ENCODE peak calls at places on chromosomes 5 and 9, in six cellular contexts. Z is body of pancreas, S is stomach, H is IMR-90, B is ovary, E is Peyer's patch. I is an unnamed sample.

GRCh38 chr5:150627731-150628545 is 12.5 kb upstream of the SYNPO start:
- DNase-seq in Z (no peak), S (no peak), H (peak), B (no peak), E (no peak), I (no peak)

GRCh38 chr5:50968296-50969206 is 302.1 kb downstream of the PARP8 start:
- DNase-seq in Z (no peak), S (no peak), H (no peak), B (no peak), E (no peak), I (no peak)

GRCh38 chr9:73023025-73023541 is 70.2 kb upstream of the ALDH1A1 start:
- DNase-seq in Z (peak), S (peak), H (peak), B (peak), E (peak), I (peak)

GRCh38 chr5:96823900-96824351 is 16.2 kb upstream of the ERAP1 start:
- DNase-seq in Z (no peak), S (no peak), H (peak), B (no peak), E (no peak), I (no peak)

GRCh38 chr5:172380992-172381643 is 73.2 kb downstream of the SH3PXD2B start:
- DNase-seq in Z (peak), S (peak), H (peak), B (peak), E (peak), I (peak)

GRCh38 chr5:147065071-147065470 is 169.8 kb upstream of the STK32A start:
- DNase-seq in Z (no peak), S (no peak), H (no peak), B (no peak), E (no peak), I (no peak)

GRCh38 chr5:51397996-51398395 is 14.7 kb downstream of the ISL1 start:
- DNase-seq in Z (no peak), S (no peak), H (no peak), B (no peak), E (no peak), I (no peak)

GRCh38 chr9:93003552-93004407 is 54.7 kb upstream of the SUSD3 start:
- DNase-seq in Z (peak), S (peak), H (peak), B (peak), E (peak), I (peak)

GRCh38 chr5:65050826-65051498 is 282.2 kb downstream of the CWC27 start:
- DNase-seq in Z (no peak), S (no peak), H (no peak), B (no peak), E (no peak), I (no peak)

GRCh38 chr9:72661401-72662135 is 140.2 kb downstream of the TMC1 start:
- DNase-seq in Z (no peak), S (no peak), H (peak), B (no peak), E (no peak), I (no peak)

GRCh38 chr9:137128158-137129088 is 10.5 kb upstream of the GRIN1 start:
- DNase-seq in Z (peak), S (no peak), H (no peak), B (no peak), E (no peak), I (no peak)

GRCh38 chr9:137130176-137130755 is 8.7 kb upstream of the GRIN1 start:
- DNase-seq in Z (no peak), S (no peak), H (no peak), B (no peak), E (no peak), I (no peak)

GRCh38 chr9:137129089-137129455 is 9.9 kb upstream of the GRIN1 start:
- DNase-seq in Z (peak), S (peak), H (peak), B (no peak), E (peak), I (no peak)

GRCh38 chr9:137127301-137128157 is 11.4 kb upstream of the GRIN1 start:
- DNase-seq in Z (peak), S (peak), H (no peak), B (no peak), E (peak), I (no peak)

DNA sequence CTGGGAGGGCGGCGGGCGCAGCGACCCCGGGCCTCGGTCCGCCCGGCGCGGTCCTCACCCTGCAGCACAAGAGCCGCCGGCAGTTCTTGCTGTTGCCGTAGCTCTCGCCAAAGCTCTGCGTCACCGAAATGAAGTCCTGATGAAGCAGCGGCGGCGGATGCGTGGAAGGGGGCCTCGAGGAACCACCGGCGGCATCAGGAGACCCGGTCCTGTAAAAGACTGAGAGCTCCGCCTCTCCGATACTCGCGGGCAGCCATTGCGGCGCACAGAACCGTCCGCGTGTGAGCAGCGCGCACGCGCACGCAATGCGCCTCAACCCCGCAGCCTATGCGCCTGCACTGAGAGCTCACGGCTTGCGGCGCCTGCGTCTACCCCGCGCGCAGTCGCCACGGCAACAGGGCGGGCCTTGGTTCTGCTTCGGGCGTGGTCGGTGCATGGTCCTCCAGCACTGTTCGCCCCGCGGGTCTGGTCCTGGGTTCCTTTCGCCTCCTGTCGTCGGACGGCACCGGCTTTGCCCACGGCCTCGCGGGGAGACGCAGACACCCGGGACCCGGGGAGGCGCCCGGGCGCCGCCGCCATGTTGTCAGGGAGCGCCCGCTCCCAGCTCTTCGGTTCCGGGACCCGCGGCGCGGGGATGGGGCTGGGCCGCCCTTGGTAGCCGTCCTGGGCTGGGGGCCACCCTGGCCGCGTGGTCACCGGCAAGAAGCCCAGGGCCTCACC is 9.3 kb upstream of the GRIN1 start:
- DNase-seq in Z (peak), S (peak), H (peak), B (peak), E (peak), I (peak)
- TF ChIP-seq POLR2A in Z (peak), S (no peak), H (no peak), B (no peak), E (peak), I (peak)

GRCh38 chr9:107628444-107628843 is 138.9 kb upstream of the KLF4 start:
- DNase-seq in Z (no peak), S (no peak), H (no peak), B (no peak), E (no peak), I (no peak)

GRCh38 chr9:107626118-107626517 is 136.5 kb upstream of the KLF4 start:
- DNase-seq in Z (no peak), S (no peak), H (no peak), B (no peak), E (no peak), I (no peak)

GRCh38 chr9:107625383-107625984 is 135.9 kb upstream of the KLF4 start:
- DNase-seq in Z (no peak), S (no peak), H (no peak), B (no peak), E (no peak), I (no peak)

GRCh38 chr9:107630141-107630540 is 140.6 kb upstream of the KLF4 start:
- DNase-seq in Z (no peak), S (no peak), H (no peak), B (no peak), E (no peak), I (no peak)

GRCh38 chr9:107627771-107628170 is 138.2 kb upstream of the KLF4 start:
- DNase-seq in Z (no peak), S (no peak), H (no peak), B (no peak), E (no peak), I (no peak)
- TF ChIP-seq POLR2A in Z (no peak), S (no peak), H (no peak), B (no peak), E (no peak), I (no peak)

GRCh38 chr5:154756871-154757646 is 1.9 kb downstream of the LARP1 start:
- DNase-seq in Z (peak), S (peak), H (peak), B (peak), E (peak), I (peak)
- TF ChIP-seq POLR2A in Z (peak), S (no peak), H (no peak), B (peak), E (no peak), I (no peak)

GRCh38 chr9:114259800-114260523 is 62.9 kb upstream of the ORM1 start:
- DNase-seq in Z (no peak), S (no peak), H (no peak), B (no peak), E (no peak), I (no peak)
- TF ChIP-seq POLR2A in Z (no peak), S (no peak), H (no peak), B (no peak), E (no peak), I (no peak)

DNA sequence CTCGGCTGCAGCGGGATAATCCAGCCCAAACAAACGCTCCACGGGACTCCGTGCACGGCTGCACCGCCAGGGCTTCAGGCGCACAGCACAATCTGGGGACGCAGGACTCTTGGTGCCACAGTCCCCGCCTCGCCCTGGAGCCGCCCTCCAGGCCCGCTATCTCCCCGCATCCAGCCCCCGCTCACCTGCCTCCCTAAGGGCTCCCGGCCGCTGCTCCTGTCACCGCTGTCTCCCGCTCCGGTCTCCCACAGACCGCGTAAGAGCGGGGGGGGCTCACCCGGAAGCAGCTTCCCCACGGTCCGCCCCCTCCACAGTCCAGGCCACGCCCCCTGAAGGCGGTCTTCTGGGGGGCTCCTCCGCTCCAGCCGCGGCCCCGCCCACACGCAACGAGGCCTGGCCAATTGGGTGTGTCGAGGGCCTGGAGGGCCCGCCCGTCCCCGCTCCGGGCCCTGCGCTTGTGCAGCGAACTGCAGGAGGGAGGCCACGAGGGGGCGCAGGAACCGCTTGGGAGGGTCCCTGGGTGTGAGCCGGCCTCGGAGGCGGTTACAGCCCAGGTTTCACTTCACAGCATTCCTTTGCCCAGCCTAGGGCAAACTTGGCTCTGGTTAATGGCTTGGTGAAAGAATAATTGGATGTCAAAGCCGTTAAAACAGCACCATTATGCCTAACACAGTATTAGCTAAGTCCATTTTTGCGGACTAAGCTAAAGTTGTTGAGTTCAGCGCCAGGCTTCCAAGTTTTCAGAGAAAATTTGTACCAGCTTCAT is at the start of gene ALAD:
- DNase-seq in Z (peak), S (peak), H (peak), B (peak), E (peak), I (peak)
- TF ChIP-seq POLR2A in Z (peak), S (no peak), H (no peak), B (no peak), E (peak), I (peak)

DNA sequence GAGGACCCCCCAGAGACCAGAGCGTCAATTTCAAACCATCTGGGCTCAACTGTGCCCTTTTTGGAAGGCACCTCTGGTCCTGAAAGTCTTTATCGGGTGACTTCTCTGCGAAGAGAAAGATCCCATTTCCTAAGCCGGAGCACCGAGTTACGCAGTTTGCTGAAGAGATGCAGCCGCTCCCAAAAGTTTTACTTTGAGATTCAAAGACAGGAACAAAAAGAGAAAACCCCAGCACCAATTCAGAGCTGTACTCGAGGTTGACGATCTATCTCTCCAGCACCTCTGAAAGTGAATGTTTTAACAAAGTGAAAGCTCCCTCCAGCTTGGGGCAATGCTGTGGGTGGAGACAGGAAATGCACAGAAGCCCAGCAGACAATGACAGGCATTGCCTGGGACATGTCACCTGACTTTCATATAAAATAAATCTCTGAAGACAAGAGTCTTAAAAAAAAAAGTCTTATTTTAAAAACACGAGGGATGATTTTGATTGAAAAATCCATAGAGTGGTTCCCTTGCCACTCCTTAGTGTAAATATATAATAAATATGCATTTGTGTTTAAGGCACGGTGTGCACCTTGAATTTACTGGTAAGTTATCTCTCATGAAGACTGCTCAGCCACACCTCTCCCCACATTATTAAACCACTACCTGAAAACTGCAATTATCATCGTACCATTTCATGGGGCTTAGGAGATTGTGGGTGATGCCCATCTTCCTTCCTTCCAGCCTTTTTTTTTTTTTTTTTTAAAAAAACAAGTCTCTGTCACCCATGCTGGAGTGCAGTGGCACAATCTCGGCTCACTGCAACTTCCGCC is 79.9 kb downstream of the FNBP1 start:
- DNase-seq in Z (peak), S (peak), H (peak), B (no peak), E (peak), I (no peak)
- TF ChIP-seq POLR2A in Z (peak), S (no peak), H (no peak), B (peak), E (no peak), I (peak)

DNA sequence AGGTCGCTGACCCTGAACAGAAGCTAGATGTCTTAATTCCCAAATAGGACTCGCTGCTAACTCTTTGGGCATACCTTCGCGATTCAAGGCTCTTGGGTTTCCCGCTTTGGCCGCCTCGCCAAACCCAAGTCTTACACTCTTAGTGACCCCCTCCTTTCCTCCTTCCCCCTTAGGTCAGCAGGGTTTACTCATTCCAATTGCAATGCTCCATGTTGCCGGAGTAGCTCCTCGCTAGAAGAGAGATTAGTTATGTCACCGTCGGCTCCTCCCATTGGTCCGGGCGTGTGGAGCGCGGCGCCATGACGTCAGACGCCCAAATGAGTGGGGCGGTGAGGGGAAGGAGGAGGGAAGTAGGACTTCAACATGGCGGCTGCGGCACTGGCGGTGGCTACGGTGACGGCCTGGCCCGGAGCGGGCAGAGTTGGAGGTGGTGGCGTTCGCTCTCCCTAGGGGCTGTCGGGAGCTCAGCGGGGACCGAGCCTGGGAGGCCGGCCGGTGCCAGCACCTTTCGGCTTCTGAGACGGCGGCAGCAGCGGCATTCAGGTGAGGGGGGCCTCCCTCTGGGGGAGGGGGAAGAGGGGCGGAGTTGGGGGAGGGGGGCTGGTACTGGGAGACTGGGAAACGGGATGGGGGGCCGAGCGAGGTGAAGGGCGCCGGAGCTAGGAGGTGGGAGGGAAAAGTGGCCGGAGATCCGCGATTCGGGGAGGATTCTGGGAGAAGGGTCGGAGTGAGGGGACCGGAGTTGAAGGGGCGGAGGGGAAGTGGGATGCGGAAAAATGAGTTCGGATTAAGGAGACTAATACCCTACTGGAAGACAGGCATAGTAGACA is at the start of gene UBAP1:
- DNase-seq in Z (peak), S (peak), H (peak), B (peak), E (peak), I (peak)
- TF ChIP-seq POLR2A in Z (peak), S (no peak), H (peak), B (peak), E (peak), I (peak)

DNA sequence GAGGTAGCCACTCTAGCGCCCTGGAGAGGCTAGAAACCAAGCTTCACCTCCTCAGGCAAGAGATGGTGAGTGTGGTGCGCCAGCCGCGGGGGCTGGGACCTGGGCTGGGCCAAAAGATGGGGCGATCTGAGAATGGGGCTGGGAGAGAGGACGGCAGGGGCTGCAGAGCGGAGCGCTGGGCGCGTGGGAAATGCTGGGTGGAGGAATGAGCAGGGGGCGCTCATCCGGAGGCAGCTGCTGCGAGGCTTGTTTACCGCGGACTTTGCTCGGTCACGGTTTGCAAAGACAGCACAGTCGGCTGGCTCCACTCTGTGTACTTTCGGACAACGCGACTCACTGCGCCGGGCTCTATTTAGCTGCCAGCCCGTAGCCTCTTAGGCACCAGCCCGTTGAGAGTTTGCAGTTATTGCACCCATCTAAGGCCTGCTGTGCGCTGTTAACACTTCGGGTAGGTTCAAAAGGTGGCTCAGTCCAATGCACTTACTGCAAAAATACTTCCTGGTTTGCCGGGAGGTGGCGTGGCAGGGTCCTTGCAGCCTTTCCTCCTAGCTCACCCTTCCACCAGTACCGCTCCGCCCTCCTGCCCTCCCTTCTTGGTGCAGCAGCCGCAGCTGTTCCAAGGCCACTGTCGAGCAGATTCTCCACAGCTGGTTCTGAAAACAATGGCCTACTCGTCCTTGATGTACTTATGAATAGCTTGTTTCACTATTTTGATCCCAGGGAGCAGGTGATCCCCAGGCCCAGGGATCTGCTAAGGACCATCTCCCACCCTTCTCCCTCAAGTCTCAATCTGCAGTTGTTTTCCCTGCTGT is 1.3 kb downstream of the LURAP1L start:
- DNase-seq in Z (peak), S (peak), H (peak), B (peak), E (peak), I (peak)
- TF ChIP-seq POLR2A in Z (peak), S (no peak), H (peak), B (no peak), E (peak), I (peak)

DNA sequence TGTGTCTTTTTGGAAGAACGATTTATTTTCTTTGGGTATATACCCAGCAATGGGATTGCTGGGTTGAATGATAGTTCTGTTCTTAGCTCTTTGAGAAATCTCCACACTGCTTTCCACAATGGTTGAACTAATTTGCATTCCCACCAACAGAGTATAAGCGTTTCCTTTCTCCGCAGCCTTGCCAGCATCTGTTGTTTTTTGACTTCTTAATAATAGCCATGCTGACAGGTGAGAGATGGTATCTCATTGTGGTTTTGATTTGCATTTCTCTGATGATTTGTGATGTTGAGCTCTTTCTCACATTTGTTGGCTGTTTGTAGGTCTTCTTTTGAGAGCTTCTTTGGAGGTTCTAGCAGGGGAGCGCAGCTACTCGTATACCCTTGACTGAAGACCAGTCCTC is 134.7 kb downstream of the TENT4A start:
- DNase-seq in Z (no peak), S (no peak), H (no peak), B (no peak), E (no peak), I (no peak)
- TF ChIP-seq POLR2A in Z (no peak), S (no peak), H (no peak), B (no peak), E (no peak), I (no peak)